ENCODE peak calls at places on chromosome 1, in six cellular contexts. E is HepG2; V is Calu3; A is neural progenitor cell; R is stimulated activated CD4-positive, alpha-beta T cell treated with anti-CD3 and anti-CD28 coated beads, Interleukin-15, amount 100 ng/mL, for 1 hour; M is NCI-H1092 treated with DMSO at 0.1 percent for 48 hours. L is an unnamed sample.

GRCh38 chr1:225440380-225440957 is 12.6 kb upstream of the LBR start:
- DNase-seq in E (no peak), V (no peak), A (no peak), R (no peak), M (no peak), L (no peak)

GRCh38 chr1:24770891-24771290 is 25.6 kb downstream of the CLIC4 start:
- DNase-seq in E (no peak), V (no peak), A (no peak), R (no peak), M (no peak), L (no peak)

GRCh38 chr1:100147875-100148274 is 14.9 kb downstream of the TRMT13 start:
- DNase-seq in E (no peak), V (no peak), A (no peak), R (no peak), M (no peak), L (no peak)

GRCh38 chr1:193014354-193014753 is 44.8 kb downstream of the UCHL5 start:
- DNase-seq in E (no peak), V (no peak), A (no peak), R (no peak), M (no peak), L (no peak)

GRCh38 chr1:87243573-87243972 is 85.1 kb upstream of the LMO4 start:
- DNase-seq in E (no peak), V (no peak), A (no peak), R (no peak), M (no peak), L (no peak)

GRCh38 chr1:156148236-156148635 is 5.1 kb upstream of the SEMA4A start:
- DNase-seq in E (no peak), V (no peak), A (no peak), R (no peak), M (no peak), L (no peak)

GRCh38 chr1:192741095-192741494 is 67.7 kb upstream of the RGS2 start:
- DNase-seq in E (no peak), V (no peak), A (no peak), R (no peak), M (no peak), L (no peak)

GRCh38 chr1:228430243-228430642 is 13.6 kb upstream of the TRIM17 start:
- DNase-seq in E (no peak), V (no peak), A (no peak), R (no peak), M (no peak), L (no peak)

L was measured in NCI-H146.